ENCODE peak calls at places on chromosome 11, in six cellular contexts. L, A, C, G, E and B are unnamed samples.
A peak's percentile ranks its signal among the peaks of the same experiment; 100 is the strongest.

GRCh38 chr11:79026803-79027445 is 413.9 kb downstream of the TENM4 start:
- DNase-seq in C (no peak), A (no peak), G (no peak), E (no peak), L (no peak), B (no peak)

GRCh38 chr11:33449798-33450197 is 192.6 kb downstream of the HIPK3 start:
- DNase-seq in L (no peak), A (no peak), C (no peak), E (no peak), G (no peak), B (no peak)

GRCh38 chr11:36478700-36479329 is 31.3 kb downstream of the TRAF6 start:
- DNase-seq in A (peak; percentile 49), L (no peak), E (no peak), C (peak; percentile 35), G (peak; percentile 58), B (peak; percentile 45)

GRCh38 chr11:1486054-1486825 is at the start of gene MOB2:
- DNase-seq in L (no peak), A (no peak), G (no peak), E (peak; percentile 32), C (peak; percentile 48), B (peak; percentile 19)

GRCh38 chr11:70225629-70226582 is 22.8 kb downstream of the FADD start:
- DNase-seq in L (no peak), C (no peak), A (no peak), E (no peak), G (no peak), B (no peak)

GRCh38 chr11:72227316-72228228 is 3.0 kb downstream of the INPPL1 start:
- DNase-seq in C (peak; percentile 16), G (peak; percentile 58), E (no peak), A (no peak), L (no peak), B (peak; percentile 93)

GRCh38 chr11:17077240-17077519 is 287 bp downstream of the RPS13 start:
- DNase-seq in E (no peak), L (no peak), G (no peak), C (no peak), A (no peak), B (no peak)

GRCh38 chr11:34926101-34926830 is 9.8 kb downstream of the PDHX start:
- DNase-seq in E (no peak), A (peak; percentile 55), L (no peak), G (no peak), C (no peak), B (no peak)

GRCh38 chr11:57484141-57484710 is 23.9 kb downstream of the RTN4RL2 start:
- DNase-seq in A (no peak), C (no peak), E (no peak), L (no peak), G (no peak), B (no peak)

GRCh38 chr11:3947084-3947483 is 91.6 kb downstream of the STIM1 start:
- DNase-seq in G (no peak), L (no peak), E (no peak), C (no peak), A (no peak), B (peak; percentile 12)

GRCh38 chr11:119744577-119744976 is 15.6 kb upstream of the NECTIN1 start:
- DNase-seq in E (no peak), A (no peak), L (no peak), C (no peak), G (no peak), B (no peak)

GRCh38 chr11:128532571-128533091 is 54.7 kb downstream of the ETS1 start:
- DNase-seq in E (no peak), C (no peak), A (no peak), L (no peak), G (no peak), B (no peak)

GRCh38 chr11:17683378-17684161 is 35.8 kb upstream of the MYOD1 start:
- DNase-seq in L (no peak), G (peak; percentile 69), A (peak; percentile 41), E (no peak), C (peak; percentile 14), B (peak; percentile 95)

GRCh38 chr11:47489395-47489755 is 40.4 kb upstream of the RAPSN start:
- DNase-seq in G (no peak), L (no peak), E (no peak), A (no peak), C (no peak), B (no peak)
- H3K36me3 ChIP-seq in G (peaks cover 54% of the 10 kb centered on the region), L (peaks cover 23% of the 10 kb centered on the region), E (peaks cover 24% of the 10 kb centered on the region), A (peaks cover 14% of the 10 kb centered on the region), C (peaks cover 19% of the 10 kb centered on the region), B (peaks cover 62% of the 10 kb centered on the region)

GRCh38 chr11:111540114-111540920 is at the start of gene LAYN:
- DNase-seq in C (no peak), G (no peak), A (no peak), L (peak; percentile 76), E (peak; percentile 46), B (no peak)

GRCh38 chr11:111542606-111543275 is 2.2 kb downstream of the LAYN start:
- DNase-seq in C (no peak), L (no peak), A (no peak), E (no peak), G (no peak), B (no peak)

GRCh38 chr11:111539426-111540113 is 950 bp upstream of the LAYN start:
- DNase-seq in C (no peak), A (no peak), G (peak; percentile 49), L (no peak), E (no peak), B (no peak)

GRCh38 chr11:111540921-111541208 is 345 bp downstream of the LAYN start:
- DNase-seq in A (no peak), L (no peak), E (no peak), C (no peak), G (no peak), B (no peak)

GRCh38 chr11:111541209-111542061 is 915 bp downstream of the LAYN start:
- DNase-seq in A (peak; percentile 58), C (peak; percentile 23), L (peak; percentile 67), G (no peak), E (peak; percentile 46), B (peak; percentile 18)
- H3K4me3 ChIP-seq in A (peak overlapping the region; percentile 44), C (peak overlapping the region; percentile 18), L (peak overlapping the region; percentile 76), G (no peak overlapping the region), E (peak overlapping the region; percentile 72), B (peak overlapping the region; percentile 45)

GRCh38 chr11:9735236-9735635 is 71.4 kb downstream of the SWAP70 start:
- DNase-seq in L (no peak), A (peak; percentile 55), C (no peak), G (no peak), E (no peak), B (no peak)

GRCh38 chr11:9738700-9739099 is 74.8 kb downstream of the SWAP70 start:
- DNase-seq in C (no peak), G (no peak), L (no peak), A (no peak), E (no peak), B (no peak)

GRCh38 chr11:9735919-9736318 is 72.0 kb downstream of the SWAP70 start:
- DNase-seq in C (no peak), E (no peak), G (no peak), L (no peak), A (no peak), B (no peak)

GRCh38 chr11:9738126-9738525 is 74.2 kb downstream of the SWAP70 start:
- DNase-seq in G (no peak), L (no peak), E (no peak), A (no peak), C (no peak), B (no peak)

DNA sequence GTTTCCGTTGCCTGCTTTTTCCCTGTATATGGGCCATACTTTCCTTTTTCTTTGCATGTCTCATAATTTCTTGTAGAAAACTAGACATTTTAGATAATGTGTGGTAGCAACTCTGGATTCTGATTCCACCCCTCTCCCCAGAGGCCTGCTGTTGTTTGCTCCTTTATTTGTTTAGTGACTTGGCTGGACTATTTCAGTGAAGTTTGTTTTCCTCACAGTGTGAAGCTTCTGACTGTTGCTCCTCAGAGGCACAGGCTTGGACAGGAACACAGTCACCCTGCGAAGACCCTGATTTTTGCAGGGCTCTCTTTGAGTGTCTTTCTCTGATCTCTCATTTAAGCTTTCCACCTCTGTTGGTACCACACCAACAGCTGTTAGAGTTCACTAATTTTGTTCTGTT is 72.5 kb downstream of the SWAP70 start:
- DNase-seq in E (no peak), L (no peak), A (no peak), G (no peak), C (no peak), B (no peak)
- H3K36me3 ChIP-seq in E (peaks cover 83% of the 10 kb centered on the region), L (peaks cover 24% of the 10 kb centered on the region), A (peaks cover 7% of the 10 kb centered on the region), G (peaks cover 54% of the 10 kb centered on the region), C (no peaks in the 10 kb centered on the region), B (peaks cover 37% of the 10 kb centered on the region)

DNA sequence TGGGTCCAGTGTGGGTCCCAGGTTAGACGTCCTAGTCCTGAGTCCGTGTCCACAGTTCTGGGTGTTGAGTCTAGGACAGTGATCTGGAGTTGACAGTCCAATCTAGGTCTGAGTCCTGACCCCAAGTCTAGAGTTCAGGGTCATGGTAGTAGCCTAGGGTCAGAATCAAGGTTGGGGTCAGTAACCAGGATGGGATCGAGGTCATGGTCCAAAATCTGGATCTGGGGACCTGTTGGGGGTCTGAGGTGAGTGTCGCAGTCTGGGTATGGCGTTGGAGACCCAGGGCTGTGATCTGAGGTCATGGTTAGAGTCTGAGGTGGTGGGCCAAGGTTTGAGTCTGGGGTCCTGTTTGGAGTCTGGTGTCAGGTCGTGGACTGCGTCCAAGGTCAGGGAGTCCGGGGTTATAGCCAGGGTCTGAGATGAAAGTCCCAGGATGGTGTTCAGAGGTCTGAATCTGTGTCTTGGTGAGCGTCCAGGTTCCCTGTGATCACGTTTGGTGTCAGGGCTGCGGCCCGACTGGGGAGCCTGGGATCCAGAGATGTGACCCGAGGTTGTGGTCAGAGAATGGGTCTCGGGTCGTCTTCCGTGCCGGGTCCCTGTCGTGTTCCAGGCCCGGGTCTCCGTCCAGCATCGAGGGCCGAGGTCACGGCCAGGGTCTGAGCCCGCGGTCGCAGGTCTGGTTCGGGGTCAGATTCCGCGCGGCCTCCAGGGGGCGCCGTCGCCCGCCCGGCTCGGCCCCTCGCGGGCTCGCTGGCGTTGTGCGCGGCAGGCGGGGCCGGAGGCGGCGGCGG is 445 bp upstream of the GRK2 start:
- DNase-seq in C (peak; percentile 82), A (no peak), G (peak; percentile 65), E (peak; percentile 83), L (peak; percentile 92), B (peak; percentile 50)
- H3K4me3 ChIP-seq in C (no peak overlapping the region), A (peak overlapping the region; percentile 11), G (no peak overlapping the region), E (peak overlapping the region; percentile 48), L (peak overlapping the region; percentile 30), B (peak overlapping the region; percentile 40)

DNA sequence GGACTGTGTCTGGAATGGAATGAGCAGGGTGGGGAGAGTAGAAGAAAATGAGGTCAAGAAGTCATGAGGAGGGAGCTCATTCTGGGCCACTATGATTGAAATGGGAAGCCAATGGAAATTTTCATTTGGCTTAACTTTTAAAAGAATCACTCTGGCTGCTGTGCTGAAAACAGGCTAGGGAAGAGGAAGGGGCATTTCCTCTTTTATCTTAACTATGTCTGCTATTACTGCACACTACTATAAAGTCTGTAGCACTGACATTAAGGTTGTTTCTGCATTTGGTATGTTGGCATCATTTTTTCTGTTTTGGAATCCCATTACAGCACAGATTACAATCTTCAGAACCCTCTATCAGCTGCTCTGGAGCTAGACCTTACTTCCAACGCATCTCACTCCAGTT is 8.2 kb downstream of the PATL1 start:
- DNase-seq in G (no peak), L (no peak), E (no peak), C (no peak), A (no peak), B (no peak)
- H3K36me3 ChIP-seq in G (peaks cover 98% of the 10 kb centered on the region), L (peaks cover 19% of the 10 kb centered on the region), E (peaks cover 97% of the 10 kb centered on the region), C (peaks cover 15% of the 10 kb centered on the region), A (peaks cover 14% of the 10 kb centered on the region), B (peaks cover 72% of the 10 kb centered on the region)